ENCODE peak calls at places on chromosomes 5 and 9, in four cellular contexts. X, A, C and S are unnamed samples. For H3K9me3, the result is how much of the 10 kb centered on the place peaks cover.

GRCh38 chr5:90640484-90641059 is 82.0 kb downstream of the ADGRV1 start:
- DNase-seq in X (no peak), A (no peak), C (no peak), S (no peak)

GRCh38 chr9:36997414-36997813 is 36.7 kb downstream of the PAX5 start:
- DNase-seq in X (peak), A (no peak), C (no peak), S (no peak)

GRCh38 chr9:20219437-20219836 is 402.9 kb downstream of the MLLT3 start:
- DNase-seq in X (no peak), A (no peak), C (no peak), S (no peak)

GRCh38 chr9:38018964-38019602 is 49.9 kb downstream of the SHB start:
- DNase-seq in X (peak), A (peak), C (peak), S (no peak)

GRCh38 chr5:177601126-177601525 is 1.2 kb downstream of the B4GALT7 start:
- DNase-seq in X (no peak), A (no peak), C (no peak), S (no peak)

GRCh38 chr9:75858497-75859092 is 31.9 kb upstream of the PCSK5 start:
- DNase-seq in X (no peak), A (no peak), C (no peak), S (no peak)

GRCh38 chr5:140106101-140106500 is 7.8 kb upstream of the PURA start:
- DNase-seq in X (no peak), A (no peak), C (no peak), S (no peak)

GRCh38 chr5:53112909-53113308 is 3.4 kb upstream of the MOCS2 start:
- DNase-seq in X (no peak), A (peak), C (no peak), S (no peak)

GRCh38 chr9:114057161-114057560 is 20.9 kb downstream of the AMBP start:
- DNase-seq in X (no peak), A (no peak), C (no peak), S (no peak)

GRCh38 chr9:130995399-130995941 is 13.5 kb upstream of the LAMC3 start:
- DNase-seq in X (peak), A (no peak), C (peak), S (peak)

GRCh38 chr9:129333961-129334743 is 156.1 kb upstream of the IER5L start:
- DNase-seq in X (peak), A (peak), C (peak), S (peak)

GRCh38 chr5:19855031-19855430 is 133.0 kb downstream of the CDH18 start:
- DNase-seq in X (peak), A (no peak), C (no peak), S (no peak)
- TF ChIP-seq CTCF in X (no peak), A (no peak), C (no peak), S (no peak)

DNA sequence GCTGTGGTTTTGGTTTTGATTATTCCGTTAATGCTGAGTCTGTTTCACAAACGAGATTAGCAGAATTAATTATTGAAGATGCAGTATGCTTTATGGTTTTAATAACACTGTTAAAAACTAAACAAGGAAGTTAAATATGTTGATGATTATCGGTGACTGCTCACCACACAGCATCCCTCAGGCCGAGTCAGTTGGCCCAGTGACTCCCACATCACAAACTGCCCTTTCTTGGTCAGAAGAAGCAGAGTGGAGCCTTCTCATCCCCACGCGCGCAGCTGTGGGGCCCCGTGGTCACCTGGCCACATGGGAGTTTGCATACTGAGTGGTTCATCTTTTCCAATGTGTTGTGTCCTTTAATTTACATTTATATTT is 111.5 kb upstream of the FCN2 start:
- DNase-seq in X (no peak), A (no peak), C (no peak), S (peak)
- TF ChIP-seq RFX5 in X (no peak), A (no peak), C (no peak), S (no peak)

GRCh38 chr5:124740055-124740454 is 6.4 kb downstream of the ZNF608 start:
- DNase-seq in X (no peak), A (no peak), C (no peak), S (no peak)

GRCh38 chr5:124737651-124738050 is 8.8 kb downstream of the ZNF608 start:
- DNase-seq in X (no peak), A (no peak), C (no peak), S (no peak)

GRCh38 chr5:124740991-124741583 is 5.4 kb downstream of the ZNF608 start:
- DNase-seq in X (no peak), A (no peak), C (no peak), S (no peak)

GRCh38 chr5:124736814-124737186 is 9.6 kb downstream of the ZNF608 start:
- DNase-seq in X (no peak), A (no peak), C (no peak), S (no peak)

DNA sequence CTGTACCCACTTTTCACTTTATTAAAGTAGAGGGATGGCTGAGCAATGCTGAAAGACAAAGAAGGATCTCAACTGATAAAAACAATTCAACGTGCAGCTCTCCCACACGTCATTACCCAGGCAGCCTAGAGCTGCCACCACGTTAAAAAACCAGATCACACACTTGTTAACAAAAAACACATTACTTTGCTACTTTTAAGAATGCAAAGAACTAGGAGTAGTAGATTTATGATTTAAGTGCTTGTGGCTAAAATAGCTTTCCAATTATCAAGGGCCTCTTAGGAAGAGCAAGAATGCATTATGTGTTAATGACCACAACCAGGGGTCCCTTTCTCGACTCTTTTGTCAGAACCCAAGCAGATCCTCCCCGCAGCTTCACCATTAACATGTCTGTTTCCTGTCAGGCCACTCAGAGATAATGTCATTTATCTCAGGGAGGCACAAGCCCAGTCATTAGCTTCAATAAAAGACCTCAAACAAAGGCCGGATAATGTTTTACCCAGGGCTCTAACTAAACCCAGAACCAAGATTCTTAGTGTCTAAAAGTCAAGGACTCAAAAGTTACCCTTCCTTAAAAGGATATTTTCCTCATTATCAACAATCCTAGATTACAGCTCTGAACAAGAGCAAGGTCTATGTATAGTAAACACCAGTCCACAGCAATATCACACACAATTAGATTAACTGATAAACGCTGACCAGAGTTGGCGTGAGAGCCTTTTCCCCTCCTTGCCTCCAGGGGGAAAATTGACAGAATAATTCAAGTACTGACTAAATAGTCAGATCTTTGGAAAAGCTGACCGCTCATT is 7.5 kb downstream of the ZNF608 start:
- DNase-seq in X (no peak), A (no peak), C (no peak), S (peak)
- H3K9me3 ChIP-seq in X (under half), A (under half), C (under half), S (under half)

GRCh38 chr5:7597058-7597457 is 201.1 kb downstream of the ADCY2 start:
- DNase-seq in X (no peak), A (no peak), C (no peak), S (no peak)

GRCh38 chr5:7589800-7590199 is 193.9 kb downstream of the ADCY2 start:
- DNase-seq in X (no peak), A (no peak), C (no peak), S (no peak)

DNA sequence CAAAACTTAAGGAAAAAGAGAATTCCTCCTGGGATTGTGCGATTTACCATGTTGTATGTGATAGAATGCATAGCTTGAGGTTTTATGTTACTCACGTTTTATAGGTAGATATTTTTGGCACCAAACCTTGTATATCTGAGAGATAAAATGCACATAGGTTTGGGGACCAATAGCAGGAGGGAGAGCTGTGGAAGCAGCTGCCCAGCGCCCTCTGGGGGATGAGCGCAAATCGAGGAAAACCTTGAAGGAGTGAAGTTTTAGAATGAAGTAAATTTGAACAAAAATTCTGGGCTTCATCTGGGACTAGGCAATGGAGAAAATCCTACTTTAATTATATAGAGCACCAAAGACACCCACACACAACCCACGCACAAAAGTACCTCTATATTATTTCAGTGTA is 197.0 kb downstream of the ADCY2 start:
- DNase-seq in X (no peak), A (no peak), C (no peak), S (peak)
- TF ChIP-seq CTCF in X (no peak), A (peak), C (peak), S (peak)

GRCh38 chr9:136671646-136672430 is 9.1 kb downstream of the EGFL7 start:
- DNase-seq in X (no peak), A (no peak), C (peak), S (peak)
- TF ChIP-seq RFX5 in X (no peak), A (no peak), C (no peak), S (no peak)

GRCh38 chr9:95333426-95333825 is 15.9 kb upstream of the FANCC start:
- DNase-seq in X (no peak), A (no peak), C (no peak), S (no peak)

GRCh38 chr9:95332860-95333259 is 15.4 kb upstream of the FANCC start:
- DNase-seq in X (no peak), A (no peak), C (no peak), S (no peak)

GRCh38 chr9:95327239-95327865 is 9.8 kb upstream of the FANCC start:
- DNase-seq in X (no peak), A (no peak), C (no peak), S (no peak)

GRCh38 chr9:95336281-95336680 is 18.8 kb upstream of the FANCC start:
- DNase-seq in X (no peak), A (peak), C (no peak), S (peak)

GRCh38 chr9:95330720-95331404 is 13.4 kb upstream of the FANCC start:
- DNase-seq in X (no peak), A (no peak), C (no peak), S (no peak)
- H3K9me3 ChIP-seq in X (under half), A (under half), C (under half), S (under half)

DNA sequence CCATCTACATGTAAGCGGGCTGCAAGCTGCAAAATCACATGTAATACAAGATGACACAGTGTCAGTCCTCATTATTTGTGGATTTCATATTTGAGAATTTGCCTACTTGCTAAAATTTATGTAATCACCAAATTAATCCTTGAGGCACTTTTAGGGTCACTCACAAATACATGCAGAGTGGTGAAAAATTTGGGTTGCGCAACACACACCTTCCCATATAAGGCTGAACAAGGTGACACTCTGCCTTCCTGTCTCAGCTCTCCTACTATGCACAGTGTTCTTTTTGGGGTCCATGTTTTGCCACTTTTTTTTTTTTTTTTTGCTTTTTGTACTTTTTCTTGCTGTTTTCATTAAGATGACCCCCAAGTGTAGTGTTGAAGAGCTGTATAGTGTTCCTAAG is 111.0 kb downstream of the FBXL7 start:
- DNase-seq in X (no peak), A (no peak), C (no peak), S (no peak)
- TF ChIP-seq CTCF in X (no peak), A (no peak), C (no peak), S (no peak)

GRCh38 chr5:27038476-27038875 is at the start of gene CDH9:
- DNase-seq in X (no peak), A (no peak), C (no peak), S (no peak)
- TF ChIP-seq RFX5 in X (no peak), A (no peak), C (no peak), S (no peak)